ENCODE peak calls at places on chromosomes 3 and 15, in ten cellular contexts. One of them, this sample, is unnamed.

GRCh38 chr3:151213881-151214280 is 10.9 kb upstream of the GPR171 start:
- DNase-seq in NCI-H2081 treated with DMSO at 0.1 percent for 48 hours: no peak
- DNase-seq in AG09309: no peak
- DNase-seq in ACHN: no peak
- DNase-seq in stimulated activated effector memory CD8-positive, alpha-beta T cell treated with anti-CD3 and anti-CD28 coated beads, Interleukin-12 subunit alpha, Interleukin-12 subunit beta, amount 100 ng/mL, for 72 hours: no peak
- DNase-seq in NCI-H510A: no peak
- DNase-seq in Kasumi-1: no peak
- DNase-seq in SW480: no peak
- DNase-seq in NCI-H1105 treated with DMSO at 0.1 percent for 48 hours: no peak
- DNase-seq in activated naive CD4-positive, alpha-beta T cell treated with anti-CD3 and anti-CD28 coated beads, Interleukin-2, amount 50 U/mL, for 72 hours: no peak
- DNase-seq in this sample: no peak

GRCh38 chr3:133532951-133533350 is 40.5 kb upstream of the CDV3 start:
- DNase-seq in activated naive CD4-positive, alpha-beta T cell treated with anti-CD3 and anti-CD28 coated beads, Interleukin-2, amount 50 U/mL, for 72 hours: no peak
- DNase-seq in AG09309: no peak
- DNase-seq in SW480: no peak
- DNase-seq in Kasumi-1: no peak
- DNase-seq in stimulated activated effector memory CD8-positive, alpha-beta T cell treated with anti-CD3 and anti-CD28 coated beads, Interleukin-12 subunit alpha, Interleukin-12 subunit beta, amount 100 ng/mL, for 72 hours: no peak
- DNase-seq in NCI-H1105 treated with DMSO at 0.1 percent for 48 hours: no peak
- DNase-seq in ACHN: no peak
- DNase-seq in NCI-H2081 treated with DMSO at 0.1 percent for 48 hours: no peak
- DNase-seq in NCI-H510A: no peak
- DNase-seq in this sample: no peak

GRCh38 chr3:127565711-127566110 is 24.8 kb downstream of the TPRA1 start:
- DNase-seq in NCI-H1105 treated with DMSO at 0.1 percent for 48 hours: no peak
- DNase-seq in NCI-H510A: no peak
- DNase-seq in Kasumi-1: no peak
- DNase-seq in stimulated activated effector memory CD8-positive, alpha-beta T cell treated with anti-CD3 and anti-CD28 coated beads, Interleukin-12 subunit alpha, Interleukin-12 subunit beta, amount 100 ng/mL, for 72 hours: no peak
- DNase-seq in AG09309: no peak
- DNase-seq in SW480: no peak
- DNase-seq in ACHN: peak; percentile 35
- DNase-seq in NCI-H2081 treated with DMSO at 0.1 percent for 48 hours: no peak
- DNase-seq in activated naive CD4-positive, alpha-beta T cell treated with anti-CD3 and anti-CD28 coated beads, Interleukin-2, amount 50 U/mL, for 72 hours: no peak
- DNase-seq in this sample: no peak

GRCh38 chr3:195083659-195084058 is 187.3 kb downstream of the XXYLT1 start:
- DNase-seq in activated naive CD4-positive, alpha-beta T cell treated with anti-CD3 and anti-CD28 coated beads, Interleukin-2, amount 50 U/mL, for 72 hours: no peak
- DNase-seq in AG09309: no peak
- DNase-seq in ACHN: no peak
- DNase-seq in NCI-H2081 treated with DMSO at 0.1 percent for 48 hours: no peak
- DNase-seq in SW480: no peak
- DNase-seq in NCI-H510A: no peak
- DNase-seq in NCI-H1105 treated with DMSO at 0.1 percent for 48 hours: no peak
- DNase-seq in Kasumi-1: no peak
- DNase-seq in stimulated activated effector memory CD8-positive, alpha-beta T cell treated with anti-CD3 and anti-CD28 coated beads, Interleukin-12 subunit alpha, Interleukin-12 subunit beta, amount 100 ng/mL, for 72 hours: no peak
- DNase-seq in this sample: no peak

GRCh38 chr3:38327335-38328009 is 19.1 kb upstream of the XYLB start:
- DNase-seq in activated naive CD4-positive, alpha-beta T cell treated with anti-CD3 and anti-CD28 coated beads, Interleukin-2, amount 50 U/mL, for 72 hours: no peak
- DNase-seq in SW480: peak; percentile 37
- DNase-seq in NCI-H510A: no peak
- DNase-seq in ACHN: no peak
- DNase-seq in Kasumi-1: no peak
- DNase-seq in AG09309: peak; percentile 7
- DNase-seq in NCI-H2081 treated with DMSO at 0.1 percent for 48 hours: no peak
- DNase-seq in NCI-H1105 treated with DMSO at 0.1 percent for 48 hours: no peak
- DNase-seq in stimulated activated effector memory CD8-positive, alpha-beta T cell treated with anti-CD3 and anti-CD28 coated beads, Interleukin-12 subunit alpha, Interleukin-12 subunit beta, amount 100 ng/mL, for 72 hours: no peak
- DNase-seq in this sample: no peak

GRCh38 chr15:28098766-28099554 is at the start of gene OCA2:
- DNase-seq in stimulated activated effector memory CD8-positive, alpha-beta T cell treated with anti-CD3 and anti-CD28 coated beads, Interleukin-12 subunit alpha, Interleukin-12 subunit beta, amount 100 ng/mL, for 72 hours: no peak
- DNase-seq in ACHN: peak; percentile 53
- DNase-seq in NCI-H2081 treated with DMSO at 0.1 percent for 48 hours: no peak
- DNase-seq in Kasumi-1: peak; percentile 8
- DNase-seq in NCI-H1105 treated with DMSO at 0.1 percent for 48 hours: no peak
- DNase-seq in SW480: peak; percentile 46
- DNase-seq in activated naive CD4-positive, alpha-beta T cell treated with anti-CD3 and anti-CD28 coated beads, Interleukin-2, amount 50 U/mL, for 72 hours: no peak
- DNase-seq in AG09309: no peak
- DNase-seq in NCI-H510A: peak; percentile 48
- DNase-seq in this sample: no peak

GRCh38 chr15:95247068-95247984 is 1016.0 kb downstream of the MCTP2 start:
- DNase-seq in NCI-H1105 treated with DMSO at 0.1 percent for 48 hours: no peak
- DNase-seq in AG09309: peak; percentile 81
- DNase-seq in Kasumi-1: no peak
- DNase-seq in activated naive CD4-positive, alpha-beta T cell treated with anti-CD3 and anti-CD28 coated beads, Interleukin-2, amount 50 U/mL, for 72 hours: no peak
- DNase-seq in NCI-H510A: no peak
- DNase-seq in ACHN: peak; percentile 76
- DNase-seq in NCI-H2081 treated with DMSO at 0.1 percent for 48 hours: no peak
- DNase-seq in stimulated activated effector memory CD8-positive, alpha-beta T cell treated with anti-CD3 and anti-CD28 coated beads, Interleukin-12 subunit alpha, Interleukin-12 subunit beta, amount 100 ng/mL, for 72 hours: no peak
- DNase-seq in SW480: peak; percentile 66
- DNase-seq in this sample: no peak

GRCh38 chr3:150069633-150070032 is 98.9 kb upstream of the PFN2 start:
- DNase-seq in stimulated activated effector memory CD8-positive, alpha-beta T cell treated with anti-CD3 and anti-CD28 coated beads, Interleukin-12 subunit alpha, Interleukin-12 subunit beta, amount 100 ng/mL, for 72 hours: no peak
- DNase-seq in Kasumi-1: no peak
- DNase-seq in NCI-H2081 treated with DMSO at 0.1 percent for 48 hours: no peak
- DNase-seq in AG09309: no peak
- DNase-seq in ACHN: no peak
- DNase-seq in SW480: no peak
- DNase-seq in activated naive CD4-positive, alpha-beta T cell treated with anti-CD3 and anti-CD28 coated beads, Interleukin-2, amount 50 U/mL, for 72 hours: no peak
- DNase-seq in NCI-H1105 treated with DMSO at 0.1 percent for 48 hours: no peak
- DNase-seq in NCI-H510A: no peak
- DNase-seq in this sample: no peak

GRCh38 chr15:59335197-59335786 is 37.4 kb downstream of the MYO1E start:
- DNase-seq in NCI-H1105 treated with DMSO at 0.1 percent for 48 hours: no peak
- DNase-seq in NCI-H510A: no peak
- DNase-seq in Kasumi-1: no peak
- DNase-seq in ACHN: no peak
- DNase-seq in NCI-H2081 treated with DMSO at 0.1 percent for 48 hours: no peak
- DNase-seq in SW480: peak; percentile 25
- DNase-seq in activated naive CD4-positive, alpha-beta T cell treated with anti-CD3 and anti-CD28 coated beads, Interleukin-2, amount 50 U/mL, for 72 hours: no peak
- DNase-seq in AG09309: no peak
- DNase-seq in stimulated activated effector memory CD8-positive, alpha-beta T cell treated with anti-CD3 and anti-CD28 coated beads, Interleukin-12 subunit alpha, Interleukin-12 subunit beta, amount 100 ng/mL, for 72 hours: no peak
- DNase-seq in this sample: no peak

GRCh38 chr15:43528542-43529007 is 11.2 kb downstream of the MAP1A start:
- DNase-seq in AG09309: no peak
- DNase-seq in stimulated activated effector memory CD8-positive, alpha-beta T cell treated with anti-CD3 and anti-CD28 coated beads, Interleukin-12 subunit alpha, Interleukin-12 subunit beta, amount 100 ng/mL, for 72 hours: no peak
- DNase-seq in activated naive CD4-positive, alpha-beta T cell treated with anti-CD3 and anti-CD28 coated beads, Interleukin-2, amount 50 U/mL, for 72 hours: no peak
- DNase-seq in Kasumi-1: no peak
- DNase-seq in NCI-H510A: no peak
- DNase-seq in NCI-H1105 treated with DMSO at 0.1 percent for 48 hours: no peak
- DNase-seq in NCI-H2081 treated with DMSO at 0.1 percent for 48 hours: no peak
- DNase-seq in ACHN: no peak
- DNase-seq in SW480: no peak
- DNase-seq in this sample: no peak

GRCh38 chr3:172042136-172042535 is 2.8 kb downstream of the FNDC3B start:
- DNase-seq in NCI-H1105 treated with DMSO at 0.1 percent for 48 hours: no peak
- DNase-seq in NCI-H2081 treated with DMSO at 0.1 percent for 48 hours: no peak
- DNase-seq in Kasumi-1: no peak
- DNase-seq in stimulated activated effector memory CD8-positive, alpha-beta T cell treated with anti-CD3 and anti-CD28 coated beads, Interleukin-12 subunit alpha, Interleukin-12 subunit beta, amount 100 ng/mL, for 72 hours: no peak
- DNase-seq in activated naive CD4-positive, alpha-beta T cell treated with anti-CD3 and anti-CD28 coated beads, Interleukin-2, amount 50 U/mL, for 72 hours: no peak
- DNase-seq in SW480: no peak
- DNase-seq in NCI-H510A: no peak
- DNase-seq in AG09309: no peak
- DNase-seq in ACHN: no peak
- DNase-seq in this sample: no peak

GRCh38 chr15:40471778-40472130 is 970 bp downstream of the CHST14 start:
- DNase-seq in Kasumi-1: peak; percentile 8
- DNase-seq in ACHN: peak; percentile 52
- DNase-seq in NCI-H510A: no peak
- DNase-seq in AG09309: no peak
- DNase-seq in stimulated activated effector memory CD8-positive, alpha-beta T cell treated with anti-CD3 and anti-CD28 coated beads, Interleukin-12 subunit alpha, Interleukin-12 subunit beta, amount 100 ng/mL, for 72 hours: no peak
- DNase-seq in NCI-H1105 treated with DMSO at 0.1 percent for 48 hours: no peak
- DNase-seq in NCI-H2081 treated with DMSO at 0.1 percent for 48 hours: no peak
- DNase-seq in activated naive CD4-positive, alpha-beta T cell treated with anti-CD3 and anti-CD28 coated beads, Interleukin-2, amount 50 U/mL, for 72 hours: no peak
- DNase-seq in SW480: peak; percentile 59
- DNase-seq in this sample: no peak